ENCODE peak calls at places on chromosome 6, in nine cellular contexts. V, K, J, B, S, Q, F, E and W are unnamed samples.

GRCh38 chr6:138088307-138088744 is 18.9 kb downstream of the PERP start:
- DNase-seq in J (peak), B (peak), V (no peak), F (peak), Q (peak), K (peak), E (no peak), S (no peak), W (no peak)

GRCh38 chr6:70708448-70708847 is 40.8 kb downstream of the SMAP1 start:
- DNase-seq in Q (no peak), S (no peak), K (no peak), E (no peak), J (no peak), B (no peak), F (no peak), V (no peak), W (no peak)

GRCh38 chr6:155523821-155524238 is 68.2 kb upstream of the NOX3 start:
- DNase-seq in K (no peak), V (no peak), F (no peak), E (no peak), J (no peak), B (no peak), S (no peak), Q (no peak), W (no peak)

GRCh38 chr6:108368431-108369030 is 73.7 kb downstream of the AFG1L start:
- DNase-seq in B (no peak), V (no peak), E (no peak), K (no peak), F (no peak), J (no peak), Q (no peak), S (no peak), W (no peak)

GRCh38 chr6:356828-357251 is 34.7 kb upstream of the IRF4 start:
- DNase-seq in J (no peak), V (no peak), K (no peak), B (no peak), Q (no peak), E (no peak), F (no peak), S (no peak), W (no peak)

GRCh38 chr6:117264487-117265424 is 602 bp upstream of the VGLL2 start:
- DNase-seq in K (peak), E (no peak), Q (no peak), V (no peak), B (no peak), S (no peak), F (peak), J (peak), W (no peak)

GRCh38 chr6:4049246-4049645 is 29.7 kb downstream of the FAM217A start:
- DNase-seq in Q (no peak), B (no peak), V (no peak), F (no peak), S (no peak), E (no peak), J (no peak), K (no peak), W (no peak)

GRCh38 chr6:142569676-142570075 is 267.9 kb downstream of the ADGRG6 start:
- DNase-seq in Q (no peak), B (no peak), V (no peak), K (no peak), S (no peak), J (no peak), E (no peak), F (no peak), W (no peak)

GRCh38 chr6:44177691-44178423 is 19.2 kb downstream of the CAPN11 start:
- DNase-seq in E (peak), V (no peak), S (no peak), Q (peak), J (peak), F (peak), B (no peak), K (peak), W (peak)

GRCh38 chr6:15904651-15905376 is 224.1 kb upstream of the MYLIP start:
- DNase-seq in E (no peak), F (no peak), Q (no peak), B (no peak), K (no peak), V (no peak), J (no peak), S (no peak), W (no peak)

GRCh38 chr6:7431241-7431593 is 41.6 kb downstream of the RIOK1 start:
- DNase-seq in V (no peak), J (no peak), S (no peak), E (no peak), B (no peak), F (no peak), Q (no peak), K (no peak), W (no peak)

GRCh38 chr6:22632561-22632960 is 63.2 kb downstream of the HDGFL1 start:
- DNase-seq in S (no peak), V (no peak), Q (no peak), E (no peak), J (no peak), F (no peak), B (no peak), K (no peak), W (no peak)

GRCh38 chr6:15443119-15443518 is 197.2 kb downstream of the JARID2 start:
- DNase-seq in E (peak), Q (no peak), F (peak), B (peak), K (peak), V (no peak), J (peak), S (no peak), W (no peak)

GRCh38 chr6:8944548-8944947 is 509.2 kb upstream of the SLC35B3 start:
- DNase-seq in V (no peak), J (no peak), F (no peak), E (no peak), Q (no peak), S (no peak), K (no peak), B (no peak), W (no peak)

GRCh38 chr6:111894951-111895350 is 21.7 kb upstream of the FYN start:
- DNase-seq in Q (no peak), F (peak), K (peak), V (no peak), J (no peak), B (no peak), S (no peak), E (no peak), W (no peak)

GRCh38 chr6:135819665-135820064 is 31.8 kb upstream of the PDE7B start:
- DNase-seq in Q (no peak), K (peak), E (no peak), F (no peak), B (no peak), S (no peak), J (no peak), V (no peak), W (no peak)

GRCh38 chr6:16168858-16169257 is 40.0 kb downstream of the MYLIP start:
- DNase-seq in K (peak), F (peak), Q (no peak), V (no peak), E (no peak), S (no peak), J (no peak), B (no peak), W (no peak)

GRCh38 chr6:73803562-73804221 is 107.7 kb downstream of the CD109 start:
- DNase-seq in J (peak), B (peak), F (peak), K (peak), E (peak), Q (peak), V (no peak), S (no peak), W (no peak)

GRCh38 chr6:42532038-42532669 is 31.7 kb upstream of the UBR2 start:
- DNase-seq in E (peak), S (no peak), B (peak), K (peak), J (peak), F (peak), Q (no peak), V (peak), W (no peak)

GRCh38 chr6:35691027-35691824 is 2.5 kb upstream of the FKBP5 start:
- DNase-seq in F (peak), E (peak), V (peak), Q (peak), B (no peak), S (no peak), K (peak), J (peak), W (peak)

GRCh38 chr6:143432588-143432987 is 17.9 kb downstream of the ADAT2 start:
- DNase-seq in J (no peak), E (no peak), Q (no peak), K (no peak), V (no peak), B (no peak), S (no peak), F (no peak), W (no peak)

GRCh38 chr6:52360028-52360427 is 1.9 kb upstream of the PAQR8 start:
- DNase-seq in F (no peak), J (no peak), Q (no peak), E (no peak), S (no peak), V (no peak), B (no peak), K (no peak), W (no peak)